ENCODE peak calls at places on chromosomes 11 and 22, in five cellular contexts. E, V, O, J and B are unnamed samples.
A peak's percentile ranks its signal among the peaks of the same experiment; 100 is the strongest.

GRCh38 chr11:128904872-128905344 is 13.8 kb downstream of the KCNJ5 start:
- DNase-seq in E (no peak), V (no peak), O (no peak), J (peak; percentile 29), B (no peak)

GRCh38 chr11:116852261-116853125 is 15.1 kb upstream of the APOA1 start:
- DNase-seq in E (no peak), V (no peak), O (peak; percentile 57), J (no peak), B (no peak)

GRCh38 chr11:56663386-56663785 is at the start of gene OR5AR1:
- DNase-seq in E (no peak), V (no peak), O (no peak), J (no peak), B (no peak)

GRCh38 chr11:14270690-14271542 is 88.1 kb downstream of the RRAS2 start:
- DNase-seq in E (no peak), V (no peak), O (no peak), J (no peak), B (no peak)

GRCh38 chr11:129694538-129694937 is 121.1 kb upstream of the TMEM45B start:
- DNase-seq in E (no peak), V (peak; percentile 54), O (no peak), J (no peak), B (peak; percentile 81)

GRCh38 chr22:46542011-46542985 is 4.9 kb upstream of the CELSR1 start:
- DNase-seq in E (no peak), V (peak; percentile 90), O (no peak), J (peak; percentile 56), B (peak; percentile 92)

GRCh38 chr11:72079776-72080325 is 491 bp downstream of the NUMA1 start:
- DNase-seq in E (no peak), V (no peak), O (no peak), J (no peak), B (no peak)

GRCh38 chr11:20112291-20113146 is 47.8 kb downstream of the DBX1 start:
- DNase-seq in E (peak; percentile 81), V (peak; percentile 72), O (peak; percentile 94), J (peak; percentile 90), B (no peak)

GRCh38 chr22:19802001-19802880 is 41.7 kb downstream of the TBX1 start:
- DNase-seq in E (no peak), V (peak; percentile 59), O (no peak), J (no peak), B (no peak)

GRCh38 chr11:64343740-64344133 is 3.7 kb downstream of the CCDC88B start:
- DNase-seq in E (no peak), V (no peak), O (no peak), J (no peak), B (no peak)

GRCh38 chr22:19431641-19432091 is at the start of gene HIRA:
- DNase-seq in E (no peak), V (peak; percentile 93), O (peak; percentile 85), J (peak; percentile 69), B (peak; percentile 93)

GRCh38 chr11:99234534-99234933 is 213.8 kb downstream of the CNTN5 start:
- DNase-seq in E (no peak), V (no peak), O (no peak), J (no peak), B (no peak)

GRCh38 chr11:118343981-118344521 is at the start of gene CD3G:
- DNase-seq in E (no peak), V (no peak), O (no peak), J (no peak), B (peak; percentile 38)

GRCh38 chr11:130209944-130210854 is 50.6 kb downstream of the ST14 start:
- DNase-seq in E (no peak), V (peak; percentile 48), O (peak; percentile 50), J (no peak), B (peak; percentile 79)

GRCh38 chr11:31968774-31969433 is 122.0 kb upstream of the RCN1 start:
- DNase-seq in E (no peak), V (no peak), O (no peak), J (peak; percentile 74), B (no peak)

GRCh38 chr22:34833982-34834510 is 231.9 kb upstream of the ISX start:
- DNase-seq in E (no peak), V (no peak), O (no peak), J (no peak), B (no peak)

GRCh38 chr11:34269031-34269430 is 88.8 kb downstream of the ABTB2 start:
- DNase-seq in E (no peak), V (no peak), O (no peak), J (no peak), B (no peak)

GRCh38 chr11:119583585-119583984 is 145.4 kb downstream of the NECTIN1 start:
- DNase-seq in E (no peak), V (no peak), O (peak; percentile 28), J (no peak), B (no peak)
- TF ChIP-seq CTCF in E (peak; percentile 39), V (no peak), O (no peak), J (peak; percentile 23), B (no peak)

GRCh38 chr11:124623861-124624525 is 1.3 kb downstream of the TBRG1 start:
- DNase-seq in E (no peak), V (no peak), O (no peak), J (peak; percentile 47), B (no peak)

GRCh38 chr11:124629961-124630360 is 7.3 kb downstream of the TBRG1 start:
- DNase-seq in E (no peak), V (no peak), O (no peak), J (no peak), B (no peak)

GRCh38 chr11:124622531-124623451 is at the start of gene TBRG1:
- DNase-seq in E (peak; percentile 56), V (peak; percentile 94), O (peak; percentile 94), J (peak; percentile 91), B (peak; percentile 93)

GRCh38 chr11:124627546-124627945 is 4.9 kb downstream of the TBRG1 start:
- DNase-seq in E (no peak), V (no peak), O (no peak), J (no peak), B (no peak)

DNA sequence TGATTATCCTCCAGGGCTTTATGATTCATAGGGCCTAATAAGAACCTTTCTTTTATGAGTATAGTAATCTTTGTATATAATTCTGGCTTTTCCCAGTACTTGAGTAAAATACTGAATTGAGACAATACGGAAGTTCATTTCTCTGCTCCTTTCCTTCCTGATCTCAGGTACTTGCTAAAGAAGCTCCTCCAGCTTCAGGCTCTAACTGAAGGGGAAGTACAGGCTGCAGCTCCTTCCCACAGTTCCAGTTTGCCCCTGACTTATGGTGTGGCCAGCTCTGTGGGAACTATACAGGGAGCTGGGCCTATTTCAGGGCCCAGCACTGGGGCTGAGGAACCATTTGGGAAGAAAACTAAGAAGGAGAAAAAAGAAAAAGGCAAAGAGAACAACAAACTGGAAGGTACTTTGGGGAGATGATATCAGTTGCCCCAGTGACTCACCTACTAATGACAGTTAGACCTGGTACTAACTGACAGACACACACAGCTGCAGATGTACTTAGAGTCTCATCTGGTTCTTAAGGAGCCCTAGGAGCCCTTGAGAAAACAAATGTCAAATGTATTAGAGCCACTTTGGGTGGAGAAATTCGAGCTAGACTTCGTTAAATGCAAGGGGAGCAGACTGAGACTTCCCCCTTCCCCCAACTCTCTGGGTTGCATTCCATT is 3.0 kb downstream of the TBRG1 start:
- DNase-seq in E (no peak), V (no peak), O (no peak), J (no peak), B (no peak)
- TF ChIP-seq CTCF in E (no peak), V (no peak), O (no peak), J (no peak), B (no peak)

DNA sequence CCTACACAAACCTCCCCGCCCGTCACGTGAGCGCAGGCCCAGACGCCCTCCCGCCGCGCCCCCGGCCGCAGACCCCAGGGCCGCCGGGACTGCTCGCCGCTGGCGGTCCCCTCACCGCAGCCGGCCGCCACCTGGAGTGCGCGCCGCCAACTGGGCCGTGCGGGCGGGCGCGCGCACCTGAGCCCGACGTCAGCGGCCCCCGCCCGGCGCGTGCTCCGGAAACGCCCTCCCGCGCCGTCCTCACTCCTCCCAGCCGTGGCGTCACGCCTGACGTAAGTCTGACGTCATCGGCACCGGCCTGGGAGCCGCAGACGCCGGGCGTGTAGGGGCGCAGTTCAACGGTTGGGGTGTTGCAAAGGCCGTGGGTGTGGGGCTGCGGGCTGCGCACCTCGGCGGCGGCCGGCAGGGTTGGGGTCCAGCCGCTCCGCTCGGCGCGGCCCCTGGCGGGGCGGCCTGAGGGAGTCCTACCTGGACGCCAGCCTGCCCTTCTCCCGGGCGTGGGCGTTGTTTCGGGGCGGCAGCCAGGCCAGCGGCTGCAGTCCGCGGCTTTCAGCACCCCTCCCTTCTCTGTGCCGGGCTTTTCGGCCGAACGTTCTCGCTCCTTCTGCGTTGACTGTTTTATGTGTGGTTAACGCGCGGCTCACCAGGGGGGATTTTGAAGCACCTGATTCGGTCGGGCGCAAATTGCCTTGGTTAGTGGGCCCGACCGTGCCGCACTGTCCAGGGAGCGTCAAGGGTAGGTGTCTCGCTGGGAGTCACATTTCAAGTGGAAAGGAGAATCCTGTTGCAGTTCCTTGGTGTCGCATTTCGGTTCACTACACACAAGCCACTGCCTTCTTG is at the start of gene JOSD1:
- DNase-seq in E (peak; percentile 59), V (peak; percentile 98), O (peak; percentile 96), J (peak; percentile 90), B (peak; percentile 97)
- TF ChIP-seq CTCF in E (no peak), V (no peak), O (no peak), J (no peak), B (no peak)

DNA sequence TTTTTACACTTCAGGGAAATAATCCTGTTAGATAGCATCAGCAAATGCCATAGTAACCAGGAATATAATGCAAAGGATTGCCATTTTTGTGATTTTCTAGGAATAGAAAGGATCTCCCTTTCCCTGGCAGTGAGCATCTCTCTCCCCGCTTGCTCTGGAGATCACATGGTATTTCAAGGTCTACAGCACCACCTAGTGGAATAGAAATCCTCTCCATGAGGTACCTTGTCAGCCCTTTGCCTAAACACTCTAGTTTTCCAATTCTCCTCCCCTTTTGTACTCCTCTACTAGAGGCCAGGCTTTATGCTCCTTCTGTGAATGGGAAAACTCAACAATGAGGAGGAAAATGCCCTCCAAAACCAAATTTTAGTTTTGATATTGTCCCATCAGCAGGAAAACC is 78.4 kb downstream of the XRRA1 start:
- DNase-seq in E (no peak), V (no peak), O (no peak), J (peak; percentile 34), B (no peak)
- TF ChIP-seq CTCF in E (peak; percentile 34), V (peak; percentile 33), O (no peak), J (peak; percentile 36), B (no peak)

DNA sequence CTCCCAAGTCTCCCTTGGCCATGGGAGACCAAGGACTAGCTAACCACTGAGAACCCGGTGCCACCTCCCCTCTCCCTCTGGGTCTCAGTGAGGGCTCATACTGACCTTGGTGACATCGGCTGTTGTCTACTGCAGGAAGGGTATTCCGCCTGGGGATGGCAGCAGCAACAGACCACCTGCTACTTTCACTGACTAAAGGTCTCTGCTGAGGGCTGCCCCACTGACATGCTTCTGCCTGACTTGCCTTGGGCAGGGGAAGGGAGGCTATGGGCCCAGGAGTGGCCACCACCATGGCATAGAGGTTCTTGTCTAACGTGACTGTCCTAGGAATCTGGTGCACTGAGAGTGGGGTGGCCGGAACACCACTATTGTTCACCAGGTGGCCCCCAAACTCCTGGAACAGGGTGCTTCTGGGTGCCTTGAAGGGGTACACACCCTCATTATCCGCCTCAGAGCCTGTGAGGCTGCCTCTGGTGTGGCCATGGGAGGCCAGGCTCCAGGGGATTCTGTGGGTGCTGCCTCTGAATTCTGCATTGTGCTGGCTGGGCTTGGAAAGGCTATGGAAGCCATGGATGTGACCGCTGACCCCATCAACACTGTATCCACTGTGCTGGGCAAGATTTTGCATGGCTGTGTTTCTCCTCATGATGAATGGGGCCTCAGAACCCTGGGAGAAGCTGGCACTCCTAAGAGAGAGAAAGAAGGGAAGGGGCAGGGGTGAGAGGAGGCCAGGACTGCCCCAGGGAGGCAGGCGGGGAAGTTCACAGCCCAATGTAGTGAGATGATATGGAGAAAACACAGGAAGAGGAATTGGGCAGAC is 38.3 kb downstream of the GAB4 start:
- DNase-seq in E (no peak), V (no peak), O (no peak), J (no peak), B (peak; percentile 73)
- TF ChIP-seq CTCF in E (no peak), V (no peak), O (no peak), J (no peak), B (no peak)